ENCODE peak calls at places on chromosomes 11 and 22, in six cellular contexts. F is GM12891, B is H1, P is HepG2, W is K562, U is GM12878. N is an unnamed sample.

GRCh38 chr11:109940816-109941215 is 152.4 kb upstream of the ZC3H12C start:
- DNase-seq in F (no peak), B (no peak), P (no peak), W (peak), U (no peak), N (no peak)

GRCh38 chr11:71558996-71559395 is 6.4 kb upstream of the KRTAP5-10 start:
- DNase-seq in F (no peak), B (no peak), P (no peak), W (no peak), U (no peak), N (no peak)

GRCh38 chr22:28813772-28814518 is 13.6 kb upstream of the XBP1 start:
- DNase-seq in F (no peak), B (no peak), P (peak), W (no peak), U (no peak), N (no peak)

GRCh38 chr11:111427471-111427912 is 48.4 kb upstream of the POU2AF1 start:
- DNase-seq in F (no peak), B (no peak), P (peak), W (peak), U (no peak), N (no peak)

GRCh38 chr22:35742342-35743100 is 24.8 kb downstream of the APOL5 start:
- DNase-seq in F (no peak), B (no peak), P (no peak), W (peak), U (no peak), N (no peak)

GRCh38 chr11:99020324-99021225 is at the start of gene CNTN5:
- DNase-seq in F (no peak), B (peak), P (peak), W (peak), U (no peak), N (no peak)

GRCh38 chr11:48141475-48142100 is 75.0 kb upstream of the OR4B1 start:
- DNase-seq in F (no peak), B (no peak), P (no peak), W (no peak), U (no peak), N (no peak)

GRCh38 chr11:87604350-87604749 is 566.6 kb downstream of the TMEM135 start:
- DNase-seq in F (no peak), B (no peak), P (no peak), W (no peak), U (no peak), N (no peak)

GRCh38 chr11:22703040-22703439 is 36.6 kb downstream of the GAS2 start:
- DNase-seq in F (no peak), B (no peak), P (peak), W (no peak), U (peak), N (no peak)
- TF ChIP-seq POLR2AphosphoS5 in F (no peak), B (no peak), P (no peak), W (no peak), U (no peak), N (no peak)

DNA sequence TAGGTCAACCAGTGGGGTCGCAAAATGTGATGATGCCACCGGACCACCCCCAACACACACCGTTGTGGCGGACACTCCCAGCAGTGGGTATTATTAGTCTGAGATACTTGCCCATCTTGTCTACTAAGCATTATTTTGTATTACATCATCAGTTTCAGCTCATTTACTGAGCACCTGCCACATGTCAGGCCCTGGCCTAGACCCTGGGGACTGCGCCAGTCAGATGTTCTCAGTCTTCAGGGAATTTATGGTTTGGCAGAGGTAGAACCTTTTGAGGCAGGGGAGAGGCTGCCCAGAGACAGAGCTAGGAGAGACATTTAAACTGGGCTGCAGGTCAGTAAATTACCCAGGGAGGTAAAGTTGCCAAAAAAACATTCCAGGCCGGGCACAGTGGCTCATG is 43.1 kb upstream of the GCAT start:
- DNase-seq in F (no peak), B (no peak), P (no peak), W (no peak), U (no peak), N (no peak)
- TF ChIP-seq TAF1 in F (no peak), B (no peak), P (no peak), W (no peak), U (no peak), N (no peak)

DNA sequence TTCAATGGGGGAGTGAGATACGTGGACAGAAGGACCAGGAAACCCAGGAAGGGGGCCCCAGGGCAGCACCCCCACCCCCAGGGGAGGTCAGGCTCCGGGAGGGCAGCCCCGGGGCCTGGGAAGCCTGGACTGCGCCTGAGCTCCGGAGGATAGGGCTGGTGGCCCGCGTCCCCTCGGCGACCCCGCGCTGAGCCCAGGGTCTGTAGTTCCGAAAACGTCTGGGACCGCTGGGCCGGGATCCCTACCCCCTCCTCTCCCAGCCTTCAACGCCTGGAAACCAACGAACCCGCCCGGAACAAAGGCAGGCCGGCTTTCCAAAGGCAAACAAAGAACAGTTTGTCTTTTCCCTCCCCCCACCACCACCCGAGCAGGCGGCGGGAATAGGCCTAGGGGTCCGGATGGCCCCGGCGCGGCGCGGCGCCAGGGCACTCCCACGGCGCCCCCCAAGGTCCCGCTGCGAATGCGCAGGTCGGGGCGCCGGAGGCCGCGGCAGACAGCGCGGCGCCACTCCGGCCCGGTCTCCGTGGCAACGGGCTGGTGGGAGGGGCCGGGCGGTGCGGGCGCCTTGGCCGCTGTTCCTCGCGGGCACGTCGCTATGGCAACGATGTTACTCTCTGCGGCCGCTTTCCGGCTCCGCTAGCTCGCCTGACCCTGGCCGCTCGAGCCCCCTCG is 58.5 kb downstream of the IGLL1 start:
- DNase-seq in F (peak), B (peak), P (peak), W (peak), U (peak), N (peak)
- TF ChIP-seq POLR2A in F (no peak), B (no peak), P (peak), W (peak), U (no peak), N (no peak)

GRCh38 chr11:45354976-45355705 is 69.0 kb upstream of the SYT13 start:
- DNase-seq in F (peak), B (no peak), P (no peak), W (peak), U (no peak), N (no peak)
- TF ChIP-seq POLR2AphosphoS5 in F (no peak), B (peak), P (no peak), W (peak), U (no peak), N (no peak)

GRCh38 chr11:103534959-103535358 is 425.7 kb downstream of the DYNC2H1 start:
- DNase-seq in F (no peak), B (no peak), P (no peak), W (no peak), U (no peak), N (no peak)
- TF ChIP-seq TAF1 in F (no peak), B (no peak), P (no peak), W (no peak), U (no peak), N (no peak)

DNA sequence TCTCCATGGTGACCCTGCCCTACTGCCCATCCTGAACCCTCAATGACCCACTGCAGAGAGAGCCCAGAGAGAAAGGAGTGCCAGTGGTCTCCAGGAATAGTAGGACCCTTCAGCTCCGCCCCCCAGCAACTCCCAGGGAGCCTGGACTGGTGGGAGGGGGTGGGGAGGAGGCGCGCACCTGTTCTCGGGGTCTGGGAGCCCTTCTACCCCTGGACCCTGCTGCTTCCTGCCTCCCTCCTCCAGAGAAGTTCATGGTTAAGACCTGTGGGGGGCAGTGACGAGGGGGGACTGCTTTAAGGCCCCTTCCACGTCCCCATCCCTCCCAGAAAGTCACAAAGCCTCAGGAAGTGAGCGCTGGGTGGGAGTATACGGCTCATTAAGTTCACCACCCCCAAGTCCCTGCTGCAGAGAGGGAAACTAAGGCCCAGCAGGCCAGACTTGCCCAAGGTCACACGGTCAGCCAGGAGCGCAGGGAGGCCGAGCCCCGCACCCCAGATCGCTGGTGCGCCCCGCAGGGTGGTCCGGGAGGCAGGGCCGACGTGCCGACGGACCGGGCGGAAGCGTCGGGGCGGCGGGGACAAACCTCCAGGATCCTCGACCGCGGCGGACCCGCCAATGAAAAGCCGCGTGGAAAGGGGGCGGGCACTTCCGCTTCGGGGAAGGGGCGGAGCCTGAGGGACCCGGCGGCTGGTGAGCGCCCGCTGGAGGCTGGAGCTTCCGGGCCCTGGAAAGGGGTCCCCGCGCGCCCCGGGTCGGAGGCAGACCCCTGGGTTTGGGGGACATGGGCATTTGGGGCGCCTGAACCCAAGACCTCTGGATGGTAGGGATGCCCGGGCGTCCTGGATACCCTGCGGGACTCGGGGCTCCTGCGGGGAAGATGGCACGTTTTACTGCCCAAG is at the start of the genes NUDT22 and TRPT1:
- DNase-seq in F (peak), B (no peak), P (peak), W (peak), U (no peak), N (peak)
- TF ChIP-seq POLR2A in F (no peak), B (no peak), P (peak), W (peak), U (peak), N (peak)

GRCh38 chr11:18750944-18751343 is 25.0 kb upstream of the IGSF22 start:
- DNase-seq in F (no peak), B (no peak), P (no peak), W (no peak), U (no peak), N (no peak)
- TF ChIP-seq POLR2AphosphoS5 in F (no peak), B (no peak), P (no peak), W (no peak), U (no peak), N (no peak)

GRCh38 chr11:72685560-72686480 is 11.6 kb upstream of the PDE2A start:
- DNase-seq in F (no peak), B (no peak), P (no peak), W (no peak), U (no peak), N (no peak)
- TF ChIP-seq TAF1 in F (no peak), B (no peak), P (no peak), W (no peak), U (no peak), N (no peak)